ENCODE peak calls at places on chromosomes 3 and 15, in eight cellular contexts. L is fibroblast of pulmonary artery; U is stimulated activated CD4-positive, alpha-beta T cell treated with anti-CD3 and anti-CD28 coated beads, Interleukin-1b, Interleukin-23, amount 100 ng/mL, for 4 hours; K is cardiac muscle cell; X is stimulated activated naive CD8-positive, alpha-beta T cell treated with anti-CD3 and anti-CD28 coated beads, Interleukin-15, Interleukin-2, amounts not matched to agents 100 U/mL and 50 U/mL, for 24 hours; Z is T-helper 2 cell; H is GM12865; Q is GDM1. G is an unnamed sample.

GRCh38 chr15:82043130-82043673 is 2.6 kb downstream of the MEX3B start:
- DNase-seq in L (no peak), U (no peak), K (no peak), X (no peak), Z (no peak), H (no peak), Q (peak; percentile 38), G (no peak)

GRCh38 chr3:158330820-158331219 is 220.9 kb downstream of the RSRC1 start:
- DNase-seq in L (peak; percentile 22), U (no peak), K (peak; percentile 18), X (no peak), Z (no peak), H (no peak), Q (no peak), G (peak; percentile 4)

GRCh38 chr3:39809995-39810595 is 686 bp downstream of the MYRIP start:
- DNase-seq in L (no peak), U (no peak), K (no peak), X (no peak), Z (peak; percentile 11), H (no peak), Q (no peak), G (no peak)

GRCh38 chr15:46089438-46090044 is 454.7 kb downstream of the SQOR start:
- DNase-seq in L (no peak), U (no peak), K (no peak), X (no peak), Z (no peak), H (no peak), Q (no peak), G (no peak)

GRCh38 chr3:137998121-137998520 is 11.8 kb upstream of the CLDN18 start:
- DNase-seq in L (no peak), U (no peak), K (no peak), X (no peak), Z (no peak), H (no peak), Q (no peak), G (no peak)

GRCh38 chr15:97082835-97083234 is 752.3 kb downstream of the NR2F2 start:
- DNase-seq in L (no peak), U (no peak), K (no peak), X (no peak), Z (no peak), H (no peak), Q (no peak), G (no peak)

GRCh38 chr3:47016934-47017435 is 37.5 kb downstream of the NBEAL2 start:
- DNase-seq in L (peak; percentile 83), U (no peak), K (peak; percentile 80), X (peak; percentile 45), Z (peak; percentile 69), H (peak; percentile 61), Q (peak; percentile 27), G (peak; percentile 80)

GRCh38 chr15:96312641-96313335 is 17.7 kb upstream of the NR2F2 start:
- DNase-seq in L (peak; percentile 25), U (no peak), K (no peak), X (no peak), Z (no peak), H (no peak), Q (no peak), G (no peak)

GRCh38 chr15:92670625-92671024 is 15.1 kb upstream of the FAM174B start:
- DNase-seq in L (no peak), U (no peak), K (no peak), X (no peak), Z (no peak), H (no peak), Q (no peak), G (no peak)